ENCODE peak calls at places on chromosome 6, in five cellular contexts. E is GM23248, H is tibial nerve, C is SJSA1, Q is neural progenitor cell. J is an unnamed sample.

GRCh38 chr6:141988954-141989705 is 143.6 kb upstream of the GJE1 start:
- DNase-seq in E (peak; percentile 89), H (no peak), C (peak; percentile 62), Q (peak; percentile 79), J (no peak)

GRCh38 chr6:158230967-158231550 is 62.9 kb downstream of the GTF2H5 start:
- DNase-seq in E (no peak), H (no peak), C (no peak), Q (no peak), J (no peak)

GRCh38 chr6:116386581-116387299 is 16.0 kb downstream of the DSE start:
- DNase-seq in E (peak; percentile 76), H (no peak), C (peak; percentile 50), Q (no peak), J (no peak)

GRCh38 chr6:42727084-42727601 is 4.7 kb upstream of the PRPH2 start:
- DNase-seq in E (peak; percentile 76), H (no peak), C (no peak), Q (no peak), J (peak; percentile 49)

GRCh38 chr6:154590770-154591169 is 80.3 kb upstream of the CNKSR3 start:
- DNase-seq in E (no peak), H (no peak), C (no peak), Q (no peak), J (no peak)

GRCh38 chr6:13371421-13372072 is 43.2 kb upstream of the TBC1D7 start:
- DNase-seq in E (no peak), H (no peak), C (no peak), Q (peak; percentile 40), J (no peak)

GRCh38 chr6:158232445-158233213 is 64.5 kb downstream of the GTF2H5 start:
- DNase-seq in E (peak; percentile 82), H (no peak), C (peak; percentile 61), Q (peak; percentile 63), J (peak; percentile 51)

GRCh38 chr6:158028421-158028820 is 46.8 kb downstream of the SYNJ2 start:
- DNase-seq in E (no peak), H (no peak), C (no peak), Q (no peak), J (no peak)

GRCh38 chr6:152127429-152128165 is 320.1 kb downstream of the ESR1 start:
- DNase-seq in E (peak; percentile 12), H (no peak), C (no peak), Q (no peak), J (no peak)

GRCh38 chr6:98560418-98560817 is 274.0 kb upstream of the POU3F2 start:
- DNase-seq in E (no peak), H (no peak), C (no peak), Q (no peak), J (no peak)

GRCh38 chr6:157627195-157627966 is 195.7 kb upstream of the SNX9 start:
- DNase-seq in E (no peak), H (no peak), C (no peak), Q (no peak), J (no peak)

GRCh38 chr6:89375902-89376301 is 23.4 kb upstream of the UBE2J1 start:
- DNase-seq in E (no peak), H (no peak), C (no peak), Q (no peak), J (no peak)

GRCh38 chr6:85126448-85127178 is 323.3 kb upstream of the NT5E start:
- DNase-seq in E (peak; percentile 80), H (peak; percentile 41), C (peak; percentile 99), Q (peak; percentile 84), J (no peak)

GRCh38 chr6:18496462-18496861 is 109.3 kb downstream of the RNF144B start:
- DNase-seq in E (no peak), H (no peak), C (no peak), Q (no peak), J (no peak)

GRCh38 chr6:24196198-24196597 is 70.2 kb downstream of the NRSN1 start:
- DNase-seq in E (no peak), H (no peak), C (no peak), Q (no peak), J (no peak)

GRCh38 chr6:13296536-13296997 is 31.8 kb downstream of the TBC1D7 start:
- DNase-seq in E (no peak), H (no peak), C (no peak), Q (peak; percentile 13), J (no peak)

GRCh38 chr6:47420394-47421371 is 56.9 kb upstream of the CD2AP start:
- DNase-seq in E (peak; percentile 29), H (no peak), C (peak; percentile 19), Q (no peak), J (no peak)

DNA sequence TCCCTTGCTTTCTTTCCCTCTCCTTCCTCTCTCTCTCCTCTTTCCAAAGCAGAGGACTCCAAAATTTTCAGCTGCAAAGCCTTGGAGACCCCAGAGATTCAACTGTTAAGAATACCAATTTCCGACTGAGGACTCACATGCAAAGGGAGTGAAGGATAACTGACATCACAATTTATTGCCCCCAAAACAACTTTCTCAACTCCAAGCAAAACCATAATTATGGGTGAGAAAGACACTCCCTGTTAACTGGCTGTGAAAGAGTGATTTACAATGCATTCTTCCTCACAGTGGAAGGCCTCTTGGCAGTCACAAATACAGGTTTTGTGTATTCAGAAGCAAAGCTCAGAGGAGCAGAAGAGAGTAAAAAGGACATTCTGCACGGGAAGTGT is 421.0 kb upstream of the JARID2 start:
- DNase-seq in E (no peak), H (no peak), C (no peak), Q (peak; percentile 47), J (no peak)
- H3K27ac ChIP-seq in E (no peak overlapping the region), H (peak overlapping the region; percentile 80), C (no peak overlapping the region), Q (peak overlapping the region; percentile 65), J (no peak overlapping the region)

DNA sequence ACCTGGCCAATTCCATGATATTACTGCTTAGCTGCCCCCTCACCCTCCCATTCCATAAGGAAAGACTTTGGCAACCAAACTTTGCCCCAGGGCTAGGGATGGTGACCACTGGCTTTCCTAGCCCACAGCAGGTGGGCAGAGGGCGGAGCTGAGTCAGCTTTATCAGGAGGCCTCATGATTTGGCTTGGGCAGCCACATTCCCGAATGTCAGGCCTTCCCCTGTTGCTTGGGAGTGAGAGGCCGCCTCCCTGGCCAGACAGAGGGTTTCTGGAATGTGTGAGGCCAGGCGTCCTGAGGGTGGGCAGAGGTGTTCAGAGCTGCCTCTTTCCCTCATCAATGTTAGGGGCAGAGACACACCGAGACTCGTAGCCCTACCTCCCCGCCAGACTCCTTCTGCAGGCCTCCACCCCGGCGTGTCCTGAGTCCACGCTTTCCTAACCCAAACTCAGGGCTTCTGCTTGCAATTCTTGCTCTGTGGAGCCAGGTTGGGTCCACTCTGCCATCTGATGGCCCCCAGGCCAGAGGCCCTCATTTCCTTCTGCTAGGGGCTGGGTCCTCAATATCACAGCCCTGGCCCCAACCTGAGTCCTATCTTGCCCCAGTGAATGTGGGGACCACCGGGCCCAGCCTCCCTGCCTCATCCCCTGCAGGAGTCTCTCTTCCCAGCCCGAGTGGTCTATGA is 19.3 kb downstream of the UQCC2 start:
- DNase-seq in E (no peak), H (no peak), C (no peak), Q (peak; percentile 69), J (no peak)
- H3K4me1 ChIP-seq in E (peaks cover 46% of the 10 kb centered on the region), H (peaks cover 54% of the 10 kb centered on the region), C (peaks cover 83% of the 10 kb centered on the region), Q (peaks cover 3% of the 10 kb centered on the region), J (no peaks in the 10 kb centered on the region)

GRCh38 chr6:138109042-138109997 is 2.1 kb upstream of the PERP start:
- DNase-seq in E (peak; percentile 65), H (peak; percentile 78), C (peak; percentile 61), Q (peak; percentile 48), J (peak; percentile 69)
- H3K27ac ChIP-seq in E (no peak overlapping the region), H (no peak overlapping the region), C (no peak overlapping the region), Q (no peak overlapping the region), J (no peak overlapping the region)

DNA sequence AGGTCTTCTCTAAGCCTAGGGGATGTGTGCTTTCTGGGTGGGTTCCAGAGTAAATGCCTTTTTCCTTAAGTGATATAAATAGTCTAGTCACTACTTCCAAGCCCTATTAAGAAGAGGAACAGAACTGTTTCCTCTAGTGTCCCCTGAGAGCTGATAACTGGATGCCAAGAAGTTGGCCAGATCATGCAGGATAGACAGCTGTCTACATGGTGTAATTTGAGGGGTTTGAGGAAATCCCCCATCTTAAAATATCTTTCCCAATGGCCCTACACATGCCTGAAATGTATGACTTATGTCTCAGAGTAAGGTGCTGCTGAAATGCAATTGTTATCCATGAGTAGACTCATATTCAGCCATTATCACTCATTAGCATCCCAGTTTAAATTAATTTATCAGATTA is 20.2 kb upstream of the PIM1 start:
- DNase-seq in E (no peak), H (no peak), C (no peak), Q (no peak), J (no peak)
- H3K4me1 ChIP-seq in E (peaks cover 8% of the 10 kb centered on the region), H (no peaks in the 10 kb centered on the region), C (peaks cover 21% of the 10 kb centered on the region), Q (no peaks in the 10 kb centered on the region), J (no peaks in the 10 kb centered on the region)